ENCODE peak calls at places on chromosomes 13 and 19, in ten cellular contexts. R is AG10803; K is nephron progenitor cell; E is A673; Y is neural crest cell; Q is IMR-90; G is fibroblast of mammary gland; D is CD8-positive, alpha-beta T cell; U is esophagus squamous epithelium; I is fibroblast of the aortic adventitia. T is an unnamed sample.

GRCh38 chr19:3148503-3148902 is 12.7 kb downstream of the GNA15 start:
- DNase-seq in R (no peak), K (no peak), E (no peak), Y (no peak), Q (no peak), G (no peak), D (no peak), U (no peak), I (no peak), T (no peak)

GRCh38 chr19:19485161-19485997 is 30.0 kb downstream of the TSSK6 start:
- DNase-seq in R (peak), K (no peak), E (no peak), Y (no peak), Q (peak), G (peak), D (no peak), U (no peak), I (peak), T (no peak)

GRCh38 chr19:11587302-11587972 is 9.8 kb upstream of the ZNF627 start:
- DNase-seq in R (peak), K (peak), E (peak), Y (peak), Q (peak), G (peak), D (peak), U (no peak), I (peak), T (peak)

GRCh38 chr13:73667756-73668155 is 466.4 kb downstream of the KLF12 start:
- DNase-seq in R (no peak), K (no peak), E (no peak), Y (no peak), Q (no peak), G (no peak), D (no peak), U (no peak), I (peak), T (no peak)

GRCh38 chr19:12867120-12868099 is 13.8 kb downstream of the DNASE2 start:
- DNase-seq in R (no peak), K (peak), E (peak), Y (peak), Q (peak), G (peak), D (peak), U (no peak), I (peak), T (peak)

GRCh38 chr13:40059540-40060232 is 404.2 kb downstream of the COG6 start:
- DNase-seq in R (peak), K (no peak), E (no peak), Y (no peak), Q (no peak), G (peak), D (no peak), U (no peak), I (no peak), T (no peak)

GRCh38 chr19:1385816-1386215 is 2.1 kb downstream of the NDUFS7 start:
- DNase-seq in R (no peak), K (no peak), E (no peak), Y (no peak), Q (no peak), G (no peak), D (no peak), U (no peak), I (no peak), T (no peak)

GRCh38 chr13:97224544-97225324 is 2.6 kb downstream of the MBNL2 start:
- DNase-seq in R (peak), K (no peak), E (no peak), Y (no peak), Q (peak), G (peak), D (no peak), U (no peak), I (peak), T (no peak)

GRCh38 chr13:72127031-72127430 is 260.0 kb upstream of the DACH1 start:
- DNase-seq in R (no peak), K (no peak), E (no peak), Y (no peak), Q (no peak), G (no peak), D (no peak), U (no peak), I (no peak), T (no peak)

GRCh38 chr19:38765214-38765613 is 8.1 kb downstream of the LGALS7 start:
- DNase-seq in R (no peak), K (no peak), E (no peak), Y (no peak), Q (no peak), G (no peak), D (no peak), U (no peak), I (no peak), T (no peak)

GRCh38 chr13:37381502-37381901 is 217.1 kb downstream of the POSTN start:
- DNase-seq in R (no peak), K (no peak), E (no peak), Y (no peak), Q (no peak), G (peak), D (no peak), U (no peak), I (no peak), T (no peak)

GRCh38 chr19:18294467-18294864 is 13.0 kb upstream of the JUND start:
- DNase-seq in R (no peak), K (no peak), E (no peak), Y (no peak), Q (no peak), G (no peak), D (peak), U (no peak), I (no peak), T (no peak)

GRCh38 chr19:54178581-54179261 is 5.8 kb upstream of the TMC4 start:
- DNase-seq in R (no peak), K (peak), E (no peak), Y (no peak), Q (no peak), G (no peak), D (no peak), U (no peak), I (no peak), T (no peak)

GRCh38 chr19:44890366-44891015 is 563 bp upstream of the TOMM40 start:
- DNase-seq in R (peak), K (no peak), E (peak), Y (peak), Q (peak), G (peak), D (no peak), U (peak), I (peak), T (peak)

GRCh38 chr19:49069026-49069425 is 3.5 kb downstream of the KCNA7 start:
- DNase-seq in R (no peak), K (no peak), E (no peak), Y (no peak), Q (no peak), G (no peak), D (no peak), U (no peak), I (no peak), T (no peak)

GRCh38 chr19:11479470-11480080 is 1.3 kb downstream of the ELAVL3 start:
- DNase-seq in R (no peak), K (peak), E (peak), Y (peak), Q (no peak), G (peak), D (no peak), U (no peak), I (no peak), T (peak)

GRCh38 chr19:35756373-35757230 is at the start of gene HSPB6:
- DNase-seq in R (peak), K (no peak), E (no peak), Y (no peak), Q (peak), G (peak), D (no peak), U (no peak), I (peak), T (no peak)

GRCh38 chr19:48415395-48415794 is 21.9 kb downstream of the GRIN2D start:
- DNase-seq in R (peak), K (peak), E (peak), Y (no peak), Q (peak), G (peak), D (peak), U (no peak), I (peak), T (peak)

GRCh38 chr13:77728265-77728966 is 30.9 kb downstream of the SLAIN1 start:
- DNase-seq in R (no peak), K (no peak), E (peak), Y (no peak), Q (no peak), G (no peak), D (no peak), U (no peak), I (no peak), T (no peak)

GRCh38 chr13:113545455-113545930 is 39.1 kb upstream of the TFDP1 start:
- DNase-seq in R (peak), K (no peak), E (peak), Y (no peak), Q (peak), G (peak), D (no peak), U (no peak), I (peak), T (no peak)

GRCh38 chr13:20418953-20419352 is 106.7 kb downstream of the CRYL1 start:
- DNase-seq in R (no peak), K (no peak), E (no peak), Y (no peak), Q (no peak), G (no peak), D (no peak), U (no peak), I (no peak), T (no peak)

GRCh38 chr19:35404879-35405622 is 34.2 kb downstream of the GPR42 start:
- DNase-seq in R (peak), K (no peak), E (peak), Y (no peak), Q (peak), G (peak), D (no peak), U (no peak), I (peak), T (peak)

GRCh38 chr13:91406619-91407018 is 8.2 kb downstream of the GPC5 start:
- DNase-seq in R (peak), K (no peak), E (peak), Y (peak), Q (peak), G (peak), D (no peak), U (no peak), I (peak), T (peak)

GRCh38 chr19:23286477-23286876 is 36.3 kb upstream of the ZNF724 start:
- DNase-seq in R (no peak), K (no peak), E (no peak), Y (no peak), Q (no peak), G (no peak), D (no peak), U (no peak), I (no peak), T (no peak)
- TF ChIP-seq CTCF in R (peak), K (peak), E (peak), Y (peak), Q (no peak), G (peak), D (peak), U (no peak), I (peak), T (no peak)

DNA sequence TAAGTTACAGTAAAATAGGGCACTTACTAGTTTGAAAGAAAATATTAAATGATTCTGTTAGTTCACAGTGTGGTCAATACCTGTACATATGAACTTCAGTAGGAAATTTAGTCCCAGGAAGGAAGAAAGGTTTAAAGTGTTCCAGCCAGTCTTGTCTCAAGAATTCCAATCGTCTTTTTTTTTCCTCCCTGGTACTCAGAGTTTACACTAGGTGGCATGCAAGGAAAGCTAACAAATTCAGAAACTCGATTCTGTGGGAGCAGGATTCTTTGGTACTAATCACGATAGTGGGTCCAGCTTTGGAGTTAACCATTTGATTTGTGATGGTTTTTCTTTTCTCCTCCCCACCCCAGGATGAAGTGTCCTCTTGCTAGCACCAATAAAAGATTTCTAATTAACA is 43.6 kb downstream of the POLR1D start:
- DNase-seq in R (peak), K (no peak), E (no peak), Y (no peak), Q (peak), G (no peak), D (no peak), U (no peak), I (peak), T (no peak)
- TF ChIP-seq CTCF in R (peak), K (no peak), E (peak), Y (peak), Q (no peak), G (peak), D (no peak), U (no peak), I (peak), T (no peak)

GRCh38 chr13:69094485-69094884 is 1013.1 kb upstream of the ATXN8OS start:
- DNase-seq in R (no peak), K (no peak), E (no peak), Y (no peak), Q (no peak), G (no peak), D (no peak), U (no peak), I (no peak), T (no peak)

DNA sequence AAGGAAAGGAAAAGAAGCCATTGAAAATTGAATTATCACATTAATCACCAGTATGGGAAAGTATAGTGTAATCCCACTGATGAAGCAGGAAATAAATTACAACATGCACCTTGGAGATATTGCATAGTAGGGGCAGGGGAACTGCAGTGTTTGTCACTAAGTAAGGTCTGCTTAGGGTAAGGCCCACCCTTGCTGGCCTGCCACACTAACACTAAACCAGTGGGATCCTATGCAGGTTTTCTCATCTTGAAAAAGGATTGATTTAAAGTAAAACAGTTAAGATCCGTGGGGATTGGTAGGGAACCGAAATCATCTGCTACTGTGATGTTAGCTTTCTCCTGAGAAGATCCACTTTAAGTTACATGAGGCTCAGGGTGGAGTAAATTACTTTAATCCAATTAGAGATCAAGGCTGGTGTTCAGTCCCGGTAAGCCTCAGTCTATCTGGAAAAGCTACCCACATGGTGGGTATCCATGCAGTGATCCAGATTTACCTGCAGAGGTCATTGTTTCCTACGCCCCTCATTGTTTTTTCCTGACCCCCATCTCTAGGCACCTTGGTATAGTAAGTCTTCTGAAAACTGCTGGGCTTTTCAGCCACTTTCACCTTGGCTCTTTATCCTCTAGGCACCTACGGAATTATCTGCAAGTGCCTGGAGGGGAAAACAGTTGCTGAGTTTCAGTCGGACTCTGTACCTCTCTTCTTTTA is 1014.9 kb upstream of the ATXN8OS start:
- DNase-seq in R (no peak), K (no peak), E (no peak), Y (no peak), Q (no peak), G (no peak), D (no peak), U (no peak), I (no peak), T (no peak)
- TF ChIP-seq CTCF in R (no peak), K (no peak), E (no peak), Y (no peak), Q (no peak), G (no peak), D (no peak), U (no peak), I (no peak), T (no peak)

GRCh38 chr13:99610702-99611289 is 109.5 kb downstream of the TM9SF2 start:
- DNase-seq in R (no peak), K (no peak), E (peak), Y (no peak), Q (no peak), G (no peak), D (no peak), U (no peak), I (no peak), T (no peak)
- TF ChIP-seq CTCF in R (no peak), K (no peak), E (peak), Y (peak), Q (no peak), G (peak), D (no peak), U (no peak), I (no peak), T (no peak)

DNA sequence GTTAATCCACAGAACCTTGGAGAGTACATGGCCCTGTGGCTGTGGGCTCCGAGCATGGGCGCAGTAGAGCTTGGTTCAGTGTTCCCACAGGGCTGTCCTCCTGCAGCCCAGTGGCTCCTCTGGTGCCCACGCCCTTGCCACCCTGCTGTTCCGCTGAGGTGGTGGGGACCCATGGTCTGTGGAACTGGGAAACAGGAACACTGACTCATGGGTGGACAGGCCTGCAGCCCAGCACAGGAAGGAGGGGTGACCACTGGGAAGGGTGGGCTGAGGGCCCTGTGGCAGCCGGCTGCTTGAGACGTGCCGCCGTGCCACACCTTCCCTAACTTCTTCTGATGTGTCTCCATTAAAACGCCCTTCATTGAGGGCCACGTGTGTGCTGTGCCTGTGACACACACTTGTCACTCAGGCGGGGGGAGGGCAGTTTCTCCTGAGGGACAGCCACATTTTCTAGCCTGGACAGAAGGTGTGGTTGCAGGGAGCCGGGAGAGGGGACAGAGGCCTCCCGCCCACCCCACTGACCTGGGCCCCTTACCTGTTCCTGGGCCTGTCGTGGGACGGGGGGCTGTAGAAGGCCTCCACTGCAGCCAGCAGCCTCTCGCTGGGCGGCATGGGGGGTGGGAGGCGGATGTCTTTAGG is 21.1 kb downstream of the CHERP start:
- DNase-seq in R (no peak), K (no peak), E (no peak), Y (no peak), Q (no peak), G (no peak), D (no peak), U (no peak), I (no peak), T (no peak)
- TF ChIP-seq CTCF in R (no peak), K (no peak), E (no peak), Y (no peak), Q (no peak), G (no peak), D (no peak), U (no peak), I (no peak), T (no peak)

GRCh38 chr13:75537401-75538365 is at the start of gene COMMD6:
- DNase-seq in R (peak), K (peak), E (peak), Y (peak), Q (peak), G (peak), D (peak), U (peak), I (peak), T (peak)
- TF ChIP-seq CTCF in R (peak), K (peak), E (no peak), Y (peak), Q (no peak), G (no peak), D (no peak), U (peak), I (peak), T (peak)